ENCODE peak calls at places on chromosomes 16 and 17, in four cellular contexts. B is HepG2, D is K562, W is GM12878. E is an unnamed sample.

GRCh38 chr17:5254414-5254813 is 19.8 kb upstream of the SCIMP start:
- DNase-seq in B (no peak), D (no peak), W (no peak), E (no peak)

GRCh38 chr16:80806957-80807356 is 2.6 kb upstream of the CDYL2 start:
- DNase-seq in B (peak; percentile 11), D (no peak), W (no peak), E (no peak)

GRCh38 chr17:27506348-27507218 is 50.3 kb downstream of the KSR1 start:
- DNase-seq in B (no peak), D (peak; percentile 33), W (peak; percentile 70), E (peak; percentile 72)

GRCh38 chr16:879461-879861 is 78.9 kb upstream of the GNG13 start:
- DNase-seq in B (no peak), D (no peak), W (no peak), E (no peak)

GRCh38 chr17:7380855-7381683 is at the start of gene TNK1:
- DNase-seq in B (peak; percentile 24), D (peak; percentile 82), W (no peak), E (no peak)

GRCh38 chr17:1766382-1767135 is 4.7 kb downstream of the SERPINF1 start:
- DNase-seq in B (no peak), D (no peak), W (no peak), E (no peak)

GRCh38 chr17:35731239-35731931 is at the start of gene RASL10B:
- DNase-seq in B (peak; percentile 41), D (peak; percentile 92), W (no peak), E (peak; percentile 85)

GRCh38 chr16:19410435-19411153 is 7.1 kb upstream of the TMC5 start:
- DNase-seq in B (no peak), D (no peak), W (no peak), E (peak; percentile 84)

GRCh38 chr17:16199093-16199492 is 16.2 kb downstream of the NCOR1 start:
- DNase-seq in B (no peak), D (no peak), W (no peak), E (no peak)

GRCh38 chr17:3798273-3799180 is 2.5 kb downstream of the ITGAE start:
- DNase-seq in B (no peak), D (no peak), W (no peak), E (no peak)

GRCh38 chr17:37067555-37068111 is 118.9 kb downstream of the AATF start:
- DNase-seq in B (peak; percentile 65), D (no peak), W (no peak), E (no peak)

GRCh38 chr17:66373944-66374817 is 71.8 kb downstream of the PRKCA start:
- DNase-seq in B (no peak), D (peak; percentile 13), W (no peak), E (no peak)

GRCh38 chr17:17819561-17819995 is 17.2 kb downstream of the SREBF1 start:
- DNase-seq in B (peak; percentile 78), D (no peak), W (peak; percentile 78), E (no peak)

GRCh38 chr16:50190292-50190691 is 37.2 kb downstream of the TENT4B start:
- DNase-seq in B (no peak), D (no peak), W (no peak), E (no peak)

GRCh38 chr16:64356267-64356666 is 765.6 kb downstream of the CDH11 start:
- DNase-seq in B (no peak), D (no peak), W (no peak), E (no peak)

GRCh38 chr17:19537116-19537515 is 3.5 kb downstream of the SLC47A1 start:
- DNase-seq in B (no peak), D (no peak), W (no peak), E (no peak)

GRCh38 chr17:36068524-36068923 is 4.5 kb downstream of the CCL18 start:
- DNase-seq in B (no peak), D (no peak), W (no peak), E (no peak)

GRCh38 chr16:90057738-90058173 is 19.4 kb downstream of the PRDM7 start:
- DNase-seq in B (peak; percentile 71), D (peak; percentile 46), W (no peak), E (no peak)

GRCh38 chr17:35212668-35213067 is 18.5 kb upstream of the SLC35G3 start:
- DNase-seq in B (no peak), D (no peak), W (no peak), E (no peak)

GRCh38 chr16:51821527-51821926 is 670.5 kb upstream of the SALL1 start:
- DNase-seq in B (no peak), D (no peak), W (no peak), E (no peak)

GRCh38 chr16:85257483-85257882 is 145.2 kb upstream of the CIBAR2 start:
- DNase-seq in B (no peak), D (no peak), W (no peak), E (no peak)

GRCh38 chr17:40004072-40004471 is 11.2 kb upstream of the CSF3 start:
- DNase-seq in B (no peak), D (no peak), W (no peak), E (no peak)

GRCh38 chr16:82819286-82819685 is 192.5 kb downstream of the CDH13 start:
- DNase-seq in B (no peak), D (no peak), W (no peak), E (no peak)

GRCh38 chr16:65388592-65388991 is 266.7 kb upstream of the CDH11 start:
- DNase-seq in B (no peak), D (no peak), W (no peak), E (no peak)

GRCh38 chr16:1342526-1343427 is 8.9 kb downstream of the TSR3 start:
- DNase-seq in B (peak; percentile 96), D (peak; percentile 100), W (peak; percentile 91), E (peak; percentile 97)

GRCh38 chr17:66831383-66832220 is 3.3 kb upstream of the CACNG5 start:
- DNase-seq in B (no peak), D (no peak), W (no peak), E (no peak)

GRCh38 chr16:82344157-82344556 is 174.1 kb upstream of the MPHOSPH6 start:
- DNase-seq in B (peak; percentile 26), D (no peak), W (no peak), E (no peak)

GRCh38 chr16:80664226-80664625 is 123.4 kb downstream of the DYNLRB2 start:
- DNase-seq in B (no peak), D (no peak), W (no peak), E (no peak)

GRCh38 chr16:30771726-30772125 is 9.6 kb downstream of the RNF40 start:
- DNase-seq in B (no peak), D (no peak), W (no peak), E (no peak)

GRCh38 chr17:2357931-2358434 is 20.7 kb downstream of the SGSM2 start:
- DNase-seq in B (no peak), D (no peak), W (no peak), E (no peak)

GRCh38 chr16:35188288-35189155 is 1729.1 kb downstream of the TP53TG3F start:
- DNase-seq in B (peak; percentile 12), D (peak; percentile 13), W (no peak), E (no peak)

GRCh38 chr17:1232331-1232730 is 37.9 kb upstream of the BHLHA9 start:
- DNase-seq in B (no peak), D (no peak), W (no peak), E (no peak)

GRCh38 chr17:8946071-8946470 is 19.4 kb downstream of the PIK3R5 start:
- DNase-seq in B (no peak), D (no peak), W (no peak), E (no peak)

GRCh38 chr17:40121191-40121885 is 433 bp upstream of the MSL1 start:
- DNase-seq in B (no peak), D (no peak), W (no peak), E (no peak)

DNA sequence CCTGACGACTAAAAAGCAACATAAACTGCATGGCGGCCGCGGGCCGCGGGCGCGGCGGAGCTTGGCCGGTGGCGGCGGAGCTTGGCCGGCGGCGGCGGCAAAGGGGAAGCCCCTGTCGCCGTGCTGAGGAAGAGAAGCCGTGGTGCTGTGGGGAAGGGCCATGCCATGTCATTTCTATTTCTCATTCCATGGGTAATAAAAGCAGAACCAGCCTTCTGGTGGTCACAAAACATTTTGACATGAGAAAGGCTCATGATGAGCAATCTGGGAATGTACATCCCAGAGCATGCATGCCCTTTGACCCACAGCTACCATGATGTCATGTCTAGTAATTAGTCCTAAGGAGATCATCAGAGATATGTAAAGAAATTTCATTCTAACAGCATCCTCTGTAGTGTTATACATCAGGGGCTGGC is 23.9 kb upstream of the HEATR6 start:
- DNase-seq in B (no peak), D (no peak), W (no peak), E (no peak)
- TF ChIP-seq BRCA1 in B (no peak), D (no peak), W (no peak), E (no peak)

GRCh38 chr16:68490829-68491575 is 42.7 kb upstream of the SMPD3 start:
- DNase-seq in B (no peak), D (no peak), W (no peak), E (no peak)
- TF ChIP-seq BRCA1 in B (no peak), D (no peak), W (no peak), E (no peak)

GRCh38 chr17:179066-179432 is 2.4 kb downstream of the DOC2B start:
- DNase-seq in B (no peak), D (no peak), W (no peak), E (no peak)
- TF ChIP-seq BRCA1 in B (no peak), D (no peak), W (no peak), E (no peak)

GRCh38 chr17:29588561-29589411 is 662 bp downstream of the GIT1 start:
- DNase-seq in B (no peak), D (peak; percentile 78), W (no peak), E (peak; percentile 65)
- TF ChIP-seq BRCA1 in B (no peak), D (no peak), W (no peak), E (no peak)

GRCh38 chr17:82092995-82093751 is 4.9 kb downstream of the FASN start:
- DNase-seq in B (no peak), D (no peak), W (no peak), E (no peak)
- TF ChIP-seq BRCA1 in B (no peak), D (no peak), W (no peak), E (no peak)

DNA sequence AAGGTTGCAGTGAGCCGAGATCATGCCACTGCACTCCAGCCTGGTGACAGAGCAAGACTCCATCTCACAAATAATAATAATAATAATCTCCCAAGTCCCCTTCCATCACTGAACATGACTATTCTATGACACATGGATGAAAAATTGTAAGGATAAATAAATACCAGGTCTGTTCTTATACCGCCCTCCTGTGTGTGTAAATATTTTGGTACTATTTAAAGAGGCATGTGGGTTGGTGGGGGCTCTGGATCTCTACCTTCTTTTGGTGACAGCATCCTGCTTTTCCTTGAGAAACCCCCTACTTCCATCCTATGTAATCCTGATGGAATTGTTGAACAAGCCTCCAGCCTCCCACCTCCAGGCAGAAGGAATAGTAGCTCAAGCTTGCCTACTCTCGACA is 287.5 kb downstream of the SLC39A11 start:
- DNase-seq in B (no peak), D (no peak), W (no peak), E (no peak)
- TF ChIP-seq BRCA1 in B (no peak), D (no peak), W (no peak), E (no peak)

GRCh38 chr16:3004319-3004718 is 8.4 kb upstream of the CLDN9 start:
- DNase-seq in B (no peak), D (no peak), W (no peak), E (no peak)
- TF ChIP-seq BRCA1 in B (no peak), D (no peak), W (no peak), E (no peak)